ENCODE peak calls at places on chromosomes 3 and 15, in ten cellular contexts. R is bronchial epithelial cell; U is activated CD4-positive, alpha-beta T cell treated with anti-CD3 and anti-CD28 coated beads, Interleukin-2, amount 50 U/mL, for 24 hours; L is midbrain; P is T-helper 9 cell; A is LHCN-M2; X is GM12892; T is retina; V is Right ventricle myocardium superior; D is NCI-H2171 treated with DMSO at 0.1 percent for 48 hours. Q is an unnamed sample.

GRCh38 chr3:134802428-134803050 is 7.5 kb downstream of the EPHB1 start:
- DNase-seq in R (no peak), U (no peak), L (no peak), P (no peak), A (no peak), X (no peak), T (no peak), V (no peak), D (no peak), Q (no peak)

GRCh38 chr3:85560088-85560790 is 601.5 kb downstream of the CADM2 start:
- DNase-seq in R (peak; percentile 46), U (no peak), L (peak; percentile 63), P (no peak), A (peak; percentile 70), X (no peak), T (no peak), V (peak; percentile 63), D (no peak), Q (no peak)

GRCh38 chr3:162670181-162670580 is 1173.6 kb downstream of the OTOL1 start:
- DNase-seq in R (no peak), U (no peak), L (no peak), P (no peak), A (no peak), X (no peak), T (no peak), V (no peak), D (no peak), Q (no peak)

GRCh38 chr3:53816430-53816829 is 29.8 kb downstream of the CHDH start:
- DNase-seq in R (no peak), U (no peak), L (peak; percentile 65), P (no peak), A (no peak), X (no peak), T (no peak), V (no peak), D (no peak), Q (no peak)

GRCh38 chr15:99348412-99348811 is 97.1 kb downstream of the LRRC28 start:
- DNase-seq in R (no peak), U (no peak), L (no peak), P (no peak), A (no peak), X (no peak), T (no peak), V (no peak), D (no peak), Q (no peak)

GRCh38 chr3:169147246-169148008 is 516.1 kb downstream of the MECOM start:
- DNase-seq in R (peak; percentile 69), U (no peak), L (no peak), P (no peak), A (peak; percentile 85), X (no peak), T (peak; percentile 89), V (peak; percentile 60), D (no peak), Q (peak; percentile 85)

GRCh38 chr15:65096481-65097385 is 18.3 kb downstream of the UBAP1L start:
- DNase-seq in R (no peak), U (no peak), L (no peak), P (no peak), A (no peak), X (no peak), T (no peak), V (no peak), D (no peak), Q (no peak)

GRCh38 chr3:9067352-9067975 is 104.2 kb upstream of the RAD18 start:
- DNase-seq in R (peak; percentile 49), U (peak; percentile 17), L (peak; percentile 63), P (no peak), A (peak; percentile 62), X (no peak), T (peak; percentile 61), V (no peak), D (peak; percentile 40), Q (peak; percentile 64)

GRCh38 chr3:30970183-30970582 is 75.7 kb upstream of the GADL1 start:
- DNase-seq in R (peak; percentile 20), U (no peak), L (no peak), P (no peak), A (peak; percentile 35), X (no peak), T (no peak), V (no peak), D (no peak), Q (peak; percentile 52)

GRCh38 chr15:40471105-40471777 is 457 bp downstream of the CHST14 start:
- DNase-seq in R (no peak), U (no peak), L (peak; percentile 22), P (peak; percentile 12), A (no peak), X (peak; percentile 44), T (peak; percentile 77), V (peak; percentile 66), D (no peak), Q (peak; percentile 13)

GRCh38 chr3:177420643-177421042 is 223.4 kb upstream of the TBL1XR1 start:
- DNase-seq in R (no peak), U (no peak), L (no peak), P (no peak), A (no peak), X (no peak), T (no peak), V (no peak), D (no peak), Q (peak; percentile 26)

GRCh38 chr3:162984752-162985151 is 1488.1 kb downstream of the OTOL1 start:
- DNase-seq in R (no peak), U (no peak), L (no peak), P (no peak), A (no peak), X (no peak), T (no peak), V (no peak), D (no peak), Q (no peak)

GRCh38 chr3:19147905-19148767 is at the start of gene KCNH8:
- DNase-seq in R (no peak), U (no peak), L (peak; percentile 68), P (no peak), A (no peak), X (peak; percentile 9), T (peak; percentile 86), V (peak; percentile 33), D (peak; percentile 2), Q (no peak)

GRCh38 chr3:98972155-98972554 is 70.7 kb upstream of the DCBLD2 start:
- DNase-seq in R (peak; percentile 97), U (no peak), L (no peak), P (no peak), A (peak; percentile 96), X (no peak), T (no peak), V (no peak), D (no peak), Q (peak; percentile 96)

GRCh38 chr3:23099021-23099420 is 104.1 kb upstream of the UBE2E2 start:
- DNase-seq in R (no peak), U (no peak), L (no peak), P (no peak), A (no peak), X (no peak), T (no peak), V (no peak), D (no peak), Q (no peak)

GRCh38 chr15:40217166-40217785 is 21.6 kb upstream of the PAK6 start:
- DNase-seq in R (peak; percentile 68), U (peak; percentile 52), L (peak; percentile 70), P (no peak), A (peak; percentile 55), X (no peak), T (peak; percentile 68), V (no peak), D (peak; percentile 72), Q (peak; percentile 74)

GRCh38 chr15:64163662-64164362 is 990 bp upstream of the PPIB start:
- DNase-seq in R (peak; percentile 41), U (no peak), L (peak; percentile 69), P (no peak), A (no peak), X (no peak), T (no peak), V (no peak), D (no peak), Q (peak; percentile 61)

GRCh38 chr3:18758047-18758704 is 333.0 kb upstream of the SATB1 start:
- DNase-seq in R (peak; percentile 98), U (peak; percentile 64), L (peak; percentile 26), P (no peak), A (no peak), X (no peak), T (peak; percentile 7), V (no peak), D (peak; percentile 34), Q (peak; percentile 7)

GRCh38 chr3:126348308-126348920 is 8.8 kb downstream of the KLF15 start:
- DNase-seq in R (no peak), U (no peak), L (no peak), P (no peak), A (no peak), X (no peak), T (no peak), V (no peak), D (no peak), Q (no peak)

GRCh38 chr3:126718506-126719445 is 14.7 kb downstream of the CHCHD6 start:
- DNase-seq in R (no peak), U (no peak), L (no peak), P (no peak), A (no peak), X (no peak), T (no peak), V (no peak), D (peak; percentile 22), Q (no peak)

GRCh38 chr3:186532641-186533072 is 11.5 kb downstream of the CRYGS start:
- DNase-seq in R (no peak), U (no peak), L (no peak), P (no peak), A (no peak), X (no peak), T (peak; percentile 68), V (no peak), D (no peak), Q (no peak)

GRCh38 chr3:170697803-170698350 is 112.0 kb upstream of the SLC7A14 start:
- DNase-seq in R (no peak), U (no peak), L (no peak), P (no peak), A (no peak), X (no peak), T (no peak), V (no peak), D (peak; percentile 22), Q (no peak)

GRCh38 chr3:155948476-155948875 is 78.0 kb downstream of the GMPS start:
- DNase-seq in R (no peak), U (no peak), L (no peak), P (no peak), A (peak; percentile 8), X (no peak), T (no peak), V (no peak), D (no peak), Q (no peak)

GRCh38 chr3:191330309-191330712 is at the start of gene UTS2B:
- DNase-seq in R (peak; percentile 73), U (no peak), L (peak; percentile 53), P (no peak), A (peak; percentile 48), X (no peak), T (no peak), V (no peak), D (no peak), Q (peak; percentile 66)

GRCh38 chr3:87076951-87077350 is 86.0 kb upstream of the VGLL3 start:
- DNase-seq in R (peak; percentile 91), U (no peak), L (no peak), P (no peak), A (peak; percentile 69), X (no peak), T (no peak), V (no peak), D (no peak), Q (peak; percentile 70)

GRCh38 chr15:63939531-63940130 is 105.9 kb upstream of the HERC1 start:
- DNase-seq in R (no peak), U (no peak), L (no peak), P (no peak), A (peak; percentile 81), X (no peak), T (no peak), V (peak; percentile 58), D (peak; percentile 46), Q (peak; percentile 40)

GRCh38 chr15:36506733-36507356 is 72.6 kb upstream of the CDIN1 start:
- DNase-seq in R (no peak), U (no peak), L (no peak), P (no peak), A (no peak), X (no peak), T (no peak), V (no peak), D (no peak), Q (no peak)

GRCh38 chr3:73848173-73848751 is 223.5 kb upstream of the PDZRN3 start:
- DNase-seq in R (peak; percentile 42), U (no peak), L (no peak), P (no peak), A (peak; percentile 40), X (no peak), T (no peak), V (no peak), D (peak; percentile 4), Q (peak; percentile 31)